ENCODE peak calls at places on chromosomes 6 and 20, in eight cellular contexts. I, S, D, B, Q, M, N and P are unnamed samples.

GRCh38 chr20:61693055-61693600 is 372.6 kb downstream of the TAF4 start:
- DNase-seq in I (no peak), S (peak; percentile 3), D (no peak), B (no peak), Q (no peak), M (peak; percentile 64), N (no peak), P (no peak)

GRCh38 chr20:35008411-35009342 is 53.0 kb downstream of the MYH7B start:
- DNase-seq in I (no peak), S (peak; percentile 34), D (no peak), B (no peak), Q (no peak), M (peak; percentile 43), N (no peak), P (no peak)

GRCh38 chr6:70380259-70380658 is 33.0 kb upstream of the FAM135A start:
- DNase-seq in I (no peak), S (no peak), D (no peak), B (no peak), Q (no peak), M (no peak), N (no peak), P (no peak)

GRCh38 chr20:13174402-13174801 is 46.7 kb upstream of the ISM1 start:
- DNase-seq in I (no peak), S (no peak), D (no peak), B (no peak), Q (no peak), M (no peak), N (no peak), P (no peak)

GRCh38 chr6:127564761-127565160 is 12.2 kb upstream of the C6orf58 start:
- DNase-seq in I (no peak), S (no peak), D (no peak), B (no peak), Q (no peak), M (no peak), N (no peak), P (no peak)

GRCh38 chr20:8709627-8710026 is 359.3 kb upstream of the PLCB4 start:
- DNase-seq in I (no peak), S (no peak), D (no peak), B (no peak), Q (no peak), M (no peak), N (no peak), P (peak; percentile 17)

GRCh38 chr20:5691918-5692618 is 58.1 kb upstream of the SHLD1 start:
- DNase-seq in I (no peak), S (no peak), D (no peak), B (no peak), Q (no peak), M (no peak), N (no peak), P (no peak)

GRCh38 chr6:54493138-54493537 is 184.9 kb downstream of the TINAG start:
- DNase-seq in I (no peak), S (no peak), D (peak; percentile 40), B (no peak), Q (no peak), M (no peak), N (peak; percentile 93), P (peak; percentile 70)

GRCh38 chr20:428658-429200 is 20.6 kb downstream of the RBCK1 start:
- DNase-seq in I (no peak), S (no peak), D (no peak), B (no peak), Q (no peak), M (no peak), N (no peak), P (no peak)

DNA sequence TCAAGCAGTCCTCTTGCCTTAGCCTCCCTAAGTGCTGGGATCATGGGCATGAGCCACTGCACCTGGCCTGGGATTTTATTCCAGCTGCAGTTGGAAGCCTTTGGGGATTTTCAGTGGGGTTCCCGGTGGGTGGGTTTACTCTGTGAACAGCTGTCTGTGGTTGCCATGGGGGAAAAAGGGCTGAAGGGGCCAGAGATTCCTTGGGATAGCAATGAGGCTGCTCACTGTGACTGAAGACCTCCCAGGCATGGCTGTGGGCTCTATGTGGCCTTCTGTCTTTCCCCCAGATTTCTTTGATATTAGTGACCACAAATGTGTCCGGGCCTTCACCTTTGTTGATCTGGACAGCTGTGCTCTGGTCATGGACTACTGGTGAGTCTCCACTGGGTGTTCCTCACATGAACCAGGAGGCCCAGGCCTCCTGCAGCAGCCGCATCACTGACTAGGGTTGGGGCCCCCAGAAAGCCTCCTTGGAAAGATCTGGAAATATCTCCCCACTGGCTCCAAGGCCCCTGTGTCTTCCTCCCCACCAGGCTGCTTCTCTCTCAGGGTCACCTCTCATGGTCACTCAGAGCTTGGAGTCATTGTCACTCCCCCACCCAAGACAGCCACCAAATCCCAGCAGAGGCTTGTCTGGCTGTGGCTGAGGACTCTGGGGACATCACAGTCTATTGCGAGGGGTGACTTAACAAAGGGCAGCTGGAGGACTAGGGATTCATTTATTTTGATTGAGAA is 33.4 kb downstream of the EFCAB8 start:
- DNase-seq in I (no peak), S (no peak), D (no peak), B (no peak), Q (no peak), M (no peak), N (no peak), P (no peak)
- TF ChIP-seq CTCF in I (no peak), S (no peak), D (no peak), B (no peak), Q (no peak), M (no peak), N (no peak), P (no peak)

DNA sequence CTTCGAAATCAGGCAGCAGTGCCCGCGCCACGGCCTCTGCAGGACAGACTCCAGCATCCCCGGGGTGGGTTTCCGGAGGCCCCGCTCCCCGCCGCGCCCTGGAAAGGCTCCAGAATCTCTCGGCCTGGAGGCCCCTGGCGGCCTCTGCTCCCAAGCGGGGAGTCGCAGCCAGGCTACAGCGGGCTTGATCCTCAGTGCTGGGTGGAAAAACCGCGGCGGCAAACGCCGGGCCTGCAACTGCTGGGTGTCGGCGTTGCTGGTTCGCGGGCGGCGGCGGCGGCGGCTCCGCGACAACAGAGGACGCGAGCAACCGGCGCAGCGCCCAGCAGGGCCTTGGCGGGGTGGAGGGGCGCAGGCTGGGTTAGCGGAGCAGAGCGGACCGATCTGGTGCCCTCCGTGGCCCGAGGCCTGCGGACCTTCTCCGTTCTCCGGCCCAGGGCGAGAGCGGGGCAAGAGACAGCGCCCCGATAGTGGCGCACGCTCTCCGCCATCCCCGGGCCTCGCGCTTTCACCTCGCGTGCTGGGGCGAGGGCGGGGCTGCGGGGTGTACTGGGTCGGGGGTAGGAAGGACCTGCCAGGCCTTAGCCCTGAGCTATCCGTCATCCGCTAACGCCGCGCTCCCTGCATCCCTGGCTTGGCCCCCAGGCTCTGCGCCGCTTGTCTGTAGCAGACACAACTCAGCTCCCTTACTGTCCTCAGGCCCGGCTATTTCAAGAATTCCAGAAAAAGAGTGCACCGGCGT is 3.4 kb upstream of the ZNF292 start:
- DNase-seq in I (no peak), S (peak; percentile 73), D (peak; percentile 8), B (no peak), Q (peak; percentile 74), M (no peak), N (no peak), P (peak; percentile 34)
- TF ChIP-seq CTCF in I (peak; percentile 27), S (no peak), D (no peak), B (no peak), Q (no peak), M (peak; percentile 37), N (peak; percentile 1), P (no peak)

GRCh38 chr6:88919032-88919431 is 44.4 kb downstream of the RNGTT start:
- DNase-seq in I (no peak), S (no peak), D (no peak), B (no peak), Q (no peak), M (no peak), N (no peak), P (peak; percentile 4)
- TF ChIP-seq CTCF in I (no peak), S (no peak), D (peak; percentile 33), B (no peak), Q (peak; percentile 22), M (peak; percentile 76), N (peak; percentile 7), P (peak; percentile 11)

DNA sequence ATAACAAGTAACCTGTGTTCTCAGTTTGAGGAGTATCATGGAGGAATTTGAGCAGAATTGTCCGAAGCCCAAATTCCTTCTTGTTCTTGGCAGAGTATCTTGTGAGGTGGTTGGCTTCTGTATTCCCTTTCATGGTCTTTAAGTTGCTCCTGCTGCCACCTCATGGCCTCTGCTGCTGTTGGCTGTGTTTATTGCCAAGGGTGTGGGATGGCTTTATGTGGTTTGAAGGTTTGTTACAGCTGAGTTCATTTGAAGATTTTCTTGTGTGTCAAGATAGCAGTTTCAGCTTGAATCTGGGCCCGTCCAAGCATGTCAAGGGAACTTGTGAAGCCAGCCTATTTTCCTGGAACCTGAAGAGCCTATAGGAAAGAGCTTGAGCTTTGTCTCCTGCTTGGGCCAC is 20.2 kb upstream of the TTK start:
- DNase-seq in I (no peak), S (no peak), D (peak; percentile 26), B (no peak), Q (peak; percentile 17), M (no peak), N (peak; percentile 85), P (peak; percentile 26)
- TF ChIP-seq CTCF in I (no peak), S (no peak), D (no peak), B (peak; percentile 13), Q (peak; percentile 6), M (peak; percentile 11), N (peak; percentile 43), P (no peak)

DNA sequence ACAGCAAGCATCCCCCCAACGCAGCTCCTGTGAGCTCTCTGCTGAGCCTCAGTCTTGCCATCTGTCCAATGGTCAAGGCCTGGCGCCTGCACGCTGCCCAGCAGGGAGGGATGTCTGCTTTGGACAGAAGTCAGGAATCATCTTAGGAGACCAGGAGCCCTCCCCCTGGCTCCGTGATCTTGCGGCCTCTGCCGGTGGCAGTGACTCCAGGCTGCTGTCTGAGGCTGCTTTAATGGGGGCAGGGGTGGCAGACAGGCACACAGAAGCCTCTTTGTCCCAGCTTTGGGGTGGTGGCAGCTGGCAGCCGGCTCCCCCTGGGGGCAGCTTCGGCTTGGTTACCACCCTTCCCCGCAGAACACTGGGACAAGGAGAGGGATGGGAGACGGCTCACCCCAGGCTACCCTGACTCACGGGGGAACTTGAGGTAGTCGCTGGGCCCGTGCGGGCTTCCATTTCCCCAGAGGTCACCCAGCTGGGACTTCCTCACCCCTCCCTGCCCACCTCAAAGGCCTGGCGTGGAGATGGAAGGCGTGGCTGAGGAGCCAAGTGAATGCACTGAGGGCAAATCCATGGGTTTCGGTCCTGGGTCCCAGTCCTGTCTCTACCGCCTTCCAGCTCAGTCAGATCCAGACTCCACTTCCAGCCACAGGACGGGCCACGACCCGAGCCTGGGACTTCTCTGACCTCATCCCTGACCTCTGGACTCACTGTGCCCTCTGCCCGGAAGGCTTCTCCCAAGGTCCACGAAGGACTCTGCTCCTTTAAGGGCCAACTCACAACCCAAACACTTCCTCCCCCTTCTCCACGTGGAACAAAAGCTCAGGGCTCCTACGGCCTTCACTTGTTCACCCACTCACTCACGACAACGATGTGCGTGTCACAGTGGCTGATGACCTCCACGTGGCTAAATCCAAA is 14.8 kb downstream of the PEDS1 start:
- DNase-seq in I (no peak), S (peak; percentile 46), D (no peak), B (no peak), Q (no peak), M (no peak), N (no peak), P (peak; percentile 38)
- TF ChIP-seq CTCF in I (no peak), S (no peak), D (no peak), B (peak; percentile 41), Q (no peak), M (peak; percentile 67), N (no peak), P (no peak)